ENCODE peak calls at places on chromosomes 3 and 15, in four cellular contexts. One of them, this sample, is unnamed.

GRCh38 chr3:195813916-195814486 is 2.3 kb upstream of the MUC4 start:
- DNase-seq in BE2C: no peak
- DNase-seq in neural progenitor cell: no peak
- DNase-seq in lower lobe of right lung: no peak
- DNase-seq in this sample: no peak

GRCh38 chr3:19399836-19400235 is 251.5 kb downstream of the KCNH8 start:
- DNase-seq in BE2C: no peak
- DNase-seq in neural progenitor cell: no peak
- DNase-seq in lower lobe of right lung: no peak
- DNase-seq in this sample: no peak

GRCh38 chr3:9552252-9552999 is 1.2 kb downstream of the LHFPL4 start:
- DNase-seq in BE2C: peak
- DNase-seq in neural progenitor cell: peak
- DNase-seq in lower lobe of right lung: peak
- DNase-seq in this sample: no peak

GRCh38 chr15:67093146-67093874 is 27.9 kb downstream of the SMAD3 start:
- DNase-seq in BE2C: no peak
- DNase-seq in neural progenitor cell: no peak
- DNase-seq in lower lobe of right lung: peak
- DNase-seq in this sample: peak

GRCh38 chr3:45055032-45055410 is 28.9 kb downstream of the CLEC3B start:
- DNase-seq in BE2C: no peak
- DNase-seq in neural progenitor cell: no peak
- DNase-seq in lower lobe of right lung: no peak
- DNase-seq in this sample: no peak

GRCh38 chr3:48594431-48595049 is 589 bp downstream of the COL7A1 start:
- DNase-seq in BE2C: no peak
- DNase-seq in neural progenitor cell: peak
- DNase-seq in lower lobe of right lung: no peak
- DNase-seq in this sample: no peak

GRCh38 chr3:67624687-67625086 is 29.7 kb downstream of the SUCLG2 start:
- DNase-seq in BE2C: no peak
- DNase-seq in neural progenitor cell: no peak
- DNase-seq in lower lobe of right lung: no peak
- DNase-seq in this sample: no peak

GRCh38 chr3:126530171-126531050 is 6.5 kb downstream of the CHST13 start:
- DNase-seq in BE2C: no peak
- DNase-seq in neural progenitor cell: no peak
- DNase-seq in lower lobe of right lung: peak
- DNase-seq in this sample: no peak

GRCh38 chr3:23455084-23455483 is 252.0 kb downstream of the UBE2E2 start:
- DNase-seq in BE2C: no peak
- DNase-seq in neural progenitor cell: no peak
- DNase-seq in lower lobe of right lung: no peak
- DNase-seq in this sample: no peak

GRCh38 chr15:59245583-59245982 is 38.9 kb downstream of the LDHAL6B start:
- DNase-seq in BE2C: no peak
- DNase-seq in neural progenitor cell: no peak
- DNase-seq in lower lobe of right lung: no peak
- DNase-seq in this sample: no peak

GRCh38 chr15:59250249-59250648 is 43.6 kb downstream of the LDHAL6B start:
- DNase-seq in BE2C: no peak
- DNase-seq in neural progenitor cell: no peak
- DNase-seq in lower lobe of right lung: no peak
- DNase-seq in this sample: no peak

GRCh38 chr15:59244337-59244736 is 37.7 kb downstream of the LDHAL6B start:
- DNase-seq in BE2C: no peak
- DNase-seq in neural progenitor cell: no peak
- DNase-seq in lower lobe of right lung: no peak
- DNase-seq in this sample: no peak

GRCh38 chr15:59249816-59250215 is 43.2 kb downstream of the LDHAL6B start:
- DNase-seq in BE2C: no peak
- DNase-seq in neural progenitor cell: no peak
- DNase-seq in lower lobe of right lung: no peak
- DNase-seq in this sample: no peak

DNA sequence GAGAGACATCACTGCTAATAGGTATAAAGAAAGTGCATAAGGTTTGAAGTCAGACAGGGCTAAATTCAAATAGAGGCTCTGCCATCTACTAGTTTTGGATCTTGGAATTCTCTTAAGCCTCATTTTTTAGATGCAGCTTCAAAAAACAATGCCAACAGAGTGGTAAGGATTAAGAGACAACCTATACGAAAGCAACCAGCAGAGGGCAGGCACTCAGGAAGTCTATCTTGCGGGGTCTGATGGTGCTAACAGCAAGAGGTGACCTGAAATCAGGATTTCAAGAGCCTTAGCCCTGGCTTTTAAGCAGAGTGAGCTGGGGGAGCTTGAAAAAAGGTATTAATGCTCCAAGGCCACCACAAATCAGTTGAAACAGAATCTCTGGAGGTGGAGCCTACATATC is 40.7 kb downstream of the LDHAL6B start:
- DNase-seq in BE2C: peak
- DNase-seq in neural progenitor cell: peak
- DNase-seq in lower lobe of right lung: peak
- DNase-seq in this sample: no peak
- TF ChIP-seq CTCF in BE2C: peak
- TF ChIP-seq CTCF in neural progenitor cell: peak
- TF ChIP-seq CTCF in lower lobe of right lung: peak
- TF ChIP-seq CTCF in this sample: no peak

GRCh38 chr3:63405882-63406281 is 127.8 kb downstream of the SYNPR start:
- DNase-seq in BE2C: no peak
- DNase-seq in neural progenitor cell: no peak
- DNase-seq in lower lobe of right lung: no peak
- DNase-seq in this sample: no peak
- TF ChIP-seq CTCF in BE2C: no peak
- TF ChIP-seq CTCF in neural progenitor cell: no peak
- TF ChIP-seq CTCF in lower lobe of right lung: no peak
- TF ChIP-seq CTCF in this sample: no peak

GRCh38 chr3:154684440-154684839 is 254.4 kb upstream of the GPR149 start:
- DNase-seq in BE2C: no peak
- DNase-seq in neural progenitor cell: peak
- DNase-seq in lower lobe of right lung: no peak
- DNase-seq in this sample: no peak

GRCh38 chr3:154678271-154678670 is 248.3 kb upstream of the GPR149 start:
- DNase-seq in BE2C: no peak
- DNase-seq in neural progenitor cell: no peak
- DNase-seq in lower lobe of right lung: no peak
- DNase-seq in this sample: no peak

DNA sequence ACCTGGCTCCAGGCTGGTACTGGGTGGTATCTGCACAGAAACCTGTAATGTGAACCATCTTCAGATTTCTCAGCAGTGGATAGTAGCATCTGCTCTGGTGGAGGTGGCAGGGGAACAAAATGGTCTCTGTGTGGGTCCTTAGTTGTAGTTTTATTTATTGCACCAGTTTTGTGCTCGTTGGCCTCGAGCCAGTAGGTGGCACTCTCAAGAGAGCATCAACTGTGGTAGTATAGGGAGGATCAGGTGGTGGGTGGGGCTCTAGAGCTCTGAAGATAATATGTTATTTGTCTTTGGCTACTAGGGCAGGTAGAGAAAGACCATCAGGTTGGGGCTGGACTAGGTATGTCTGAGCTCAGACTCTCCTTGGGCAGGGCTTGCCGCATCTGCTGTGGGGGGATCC is 254.0 kb upstream of the GPR149 start:
- DNase-seq in BE2C: no peak
- DNase-seq in neural progenitor cell: peak
- DNase-seq in lower lobe of right lung: no peak
- DNase-seq in this sample: no peak
- TF ChIP-seq CTCF in BE2C: no peak
- TF ChIP-seq CTCF in neural progenitor cell: peak
- TF ChIP-seq CTCF in lower lobe of right lung: no peak
- TF ChIP-seq CTCF in this sample: no peak

GRCh38 chr15:39582977-39583585 is 2.2 kb downstream of the THBS1 start:
- DNase-seq in BE2C: no peak
- DNase-seq in neural progenitor cell: no peak
- DNase-seq in lower lobe of right lung: no peak
- DNase-seq in this sample: no peak

GRCh38 chr15:39580117-39580629 is 706 bp upstream of the THBS1 start:
- DNase-seq in BE2C: peak
- DNase-seq in neural progenitor cell: peak
- DNase-seq in lower lobe of right lung: peak
- DNase-seq in this sample: peak

GRCh38 chr15:39580630-39581500 is at the start of gene THBS1:
- DNase-seq in BE2C: no peak
- DNase-seq in neural progenitor cell: peak
- DNase-seq in lower lobe of right lung: peak
- DNase-seq in this sample: no peak

GRCh38 chr15:39582286-39582976 is 1.6 kb downstream of the THBS1 start:
- DNase-seq in BE2C: no peak
- DNase-seq in neural progenitor cell: no peak
- DNase-seq in lower lobe of right lung: no peak
- DNase-seq in this sample: no peak

DNA sequence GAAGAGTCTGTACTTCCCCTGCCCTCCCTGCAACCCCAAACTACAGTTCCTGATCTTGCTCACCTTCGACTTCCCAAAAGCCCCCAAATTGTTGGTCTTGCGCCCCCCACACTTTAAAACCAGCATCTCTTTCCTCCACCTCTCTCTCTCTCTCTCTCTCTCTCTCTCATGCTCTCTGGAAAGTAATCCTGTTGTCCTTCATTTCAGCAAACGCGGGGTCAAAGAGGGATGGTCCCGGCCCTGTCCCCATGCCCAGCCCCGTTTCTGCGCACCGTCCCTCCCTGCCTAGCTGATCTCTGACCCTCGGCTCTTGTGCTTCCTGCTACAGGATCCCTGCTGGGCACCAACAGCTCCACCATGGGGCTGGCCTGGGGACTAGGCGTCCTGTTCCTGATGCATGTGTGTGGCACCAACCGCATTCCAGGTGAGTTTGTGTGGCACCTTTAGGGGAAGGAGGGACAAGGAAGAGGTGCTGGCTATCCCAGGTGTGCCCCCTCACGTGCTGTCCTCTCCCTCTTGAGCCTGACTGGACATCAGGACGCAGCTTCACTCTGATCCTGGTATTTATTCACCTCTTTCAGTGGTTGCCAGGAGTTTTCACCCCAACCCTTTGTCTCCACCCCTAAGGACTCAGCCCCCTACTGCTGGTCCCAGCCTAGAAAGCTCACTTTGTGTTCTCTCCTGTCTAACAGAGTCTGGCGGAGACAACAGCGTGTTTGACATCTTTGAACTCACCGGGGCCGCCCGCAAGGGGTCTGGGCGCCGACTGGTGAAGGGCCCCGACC is 814 bp downstream of the THBS1 start:
- DNase-seq in BE2C: no peak
- DNase-seq in neural progenitor cell: peak
- DNase-seq in lower lobe of right lung: peak
- DNase-seq in this sample: no peak
- TF ChIP-seq CTCF in BE2C: peak
- TF ChIP-seq CTCF in neural progenitor cell: peak
- TF ChIP-seq CTCF in lower lobe of right lung: peak
- TF ChIP-seq CTCF in this sample: no peak